ENCODE peak calls at places on chromosome 5, in four cellular contexts. T, J, G and Z are unnamed samples. For H3K4me1, the result is how much of the 10 kb centered on the place peaks cover.

GRCh38 chr5:116814656-116815055 is 240.0 kb upstream of the SEMA6A start:
- DNase-seq in T (no peak), G (no peak), J (no peak), Z (no peak)

GRCh38 chr5:103703617-103704016 is 141.0 kb upstream of the NUDT12 start:
- DNase-seq in G (no peak), T (no peak), J (no peak), Z (no peak)

GRCh38 chr5:73612799-73613198 is 13.2 kb upstream of the ARHGEF28 start:
- DNase-seq in G (no peak), J (no peak), T (no peak), Z (no peak)

GRCh38 chr5:64690104-64690416 is 243 bp upstream of the SHISAL2B start:
- DNase-seq in J (no peak), G (no peak), T (no peak), Z (no peak)

GRCh38 chr5:85132269-85132668 is 747.6 kb upstream of the EDIL3 start:
- DNase-seq in G (peak), J (no peak), T (no peak), Z (no peak)

GRCh38 chr5:112957970-112958773 is 18.4 kb upstream of the DCP2 start:
- DNase-seq in T (peak), J (peak), G (peak), Z (peak)

GRCh38 chr5:159106569-159107282 is 7.0 kb upstream of the EBF1 start:
- DNase-seq in T (peak), G (peak), J (no peak), Z (peak)

GRCh38 chr5:83145241-83145640 is 67.9 kb downstream of the XRCC4 start:
- DNase-seq in T (no peak), G (peak), J (no peak), Z (no peak)

GRCh38 chr5:1447772-1448361 is 2.6 kb upstream of the SLC6A3 start:
- DNase-seq in T (peak), J (no peak), G (no peak), Z (no peak)

GRCh38 chr5:38607930-38608545 is 51.6 kb upstream of the LIFR start:
- DNase-seq in J (no peak), G (peak), T (no peak), Z (no peak)

GRCh38 chr5:159331099-159331973 is 1.0 kb upstream of the IL12B start:
- DNase-seq in T (peak), G (peak), J (peak), Z (peak)

GRCh38 chr5:153629027-153629426 is 138.6 kb downstream of the GRIA1 start:
- DNase-seq in T (peak), J (no peak), G (peak), Z (peak)

GRCh38 chr5:157172408-157172807 is 6.3 kb upstream of the GARIN3 start:
- DNase-seq in G (no peak), T (no peak), J (no peak), Z (no peak)

GRCh38 chr5:59842999-59843398 is 50.5 kb downstream of the PDE4D start:
- DNase-seq in T (no peak), J (no peak), G (peak), Z (no peak)

GRCh38 chr5:135216072-135216812 is 182.2 kb upstream of the PITX1 start:
- DNase-seq in J (no peak), T (no peak), G (no peak), Z (no peak)

GRCh38 chr5:109882546-109882945 is 192.8 kb downstream of the MAN2A1 start:
- DNase-seq in T (no peak), J (no peak), G (no peak), Z (no peak)

GRCh38 chr5:956941-957729 is 51.5 kb upstream of the NKD2 start:
- DNase-seq in G (peak), J (peak), T (no peak), Z (peak)

GRCh38 chr5:75611324-75612210 is at the start of gene ANKDD1B:
- DNase-seq in J (no peak), T (peak), G (peak), Z (peak)

GRCh38 chr5:156367602-156368001 is 40.6 kb downstream of the SGCD start:
- DNase-seq in J (no peak), G (peak), T (peak), Z (peak)

GRCh38 chr5:1047332-1047965 is 38.8 kb downstream of the NKD2 start:
- DNase-seq in T (no peak), G (no peak), J (no peak), Z (no peak)

GRCh38 chr5:31361234-31361633 is 167.7 kb downstream of the CDH6 start:
- DNase-seq in G (peak), T (no peak), J (no peak), Z (no peak)

GRCh38 chr5:133539818-133540217 is 72.5 kb downstream of the FSTL4 start:
- DNase-seq in J (no peak), G (no peak), T (no peak), Z (no peak)

GRCh38 chr5:89560724-89561123 is 677.7 kb upstream of the MEF2C start:
- DNase-seq in J (no peak), T (no peak), G (peak), Z (no peak)

GRCh38 chr5:44046581-44047327 is 342.5 kb downstream of the FGF10 start:
- DNase-seq in G (no peak), J (no peak), T (no peak), Z (no peak)

GRCh38 chr5:132859889-132860437 is 6.3 kb downstream of the GDF9 start:
- DNase-seq in J (no peak), T (no peak), G (no peak), Z (no peak)

GRCh38 chr5:129379406-129379805 is 80.7 kb upstream of the ADAMTS19 start:
- DNase-seq in J (no peak), G (peak), T (no peak), Z (no peak)

GRCh38 chr5:157269165-157269671 is 3.3 kb downstream of the CYFIP2 start:
- DNase-seq in T (peak), G (peak), J (no peak), Z (no peak)

GRCh38 chr5:175022286-175022685 is 297.9 kb downstream of the MSX2 start:
- DNase-seq in J (no peak), T (no peak), G (no peak), Z (no peak)

GRCh38 chr5:125798311-125798710 is 624.9 kb upstream of the GRAMD2B start:
- DNase-seq in G (peak), T (no peak), J (no peak), Z (no peak)

GRCh38 chr5:38650540-38651275 is 94.3 kb upstream of the LIFR start:
- DNase-seq in G (peak), J (no peak), T (no peak), Z (no peak)

GRCh38 chr5:107713228-107713627 is 42.5 kb upstream of the EFNA5 start:
- DNase-seq in J (no peak), T (no peak), G (no peak), Z (no peak)

GRCh38 chr5:92800360-92800759 is 780.7 kb downstream of the NR2F1-AS1 start:
- DNase-seq in J (no peak), T (no peak), G (peak), Z (no peak)

GRCh38 chr5:157487358-157487757 is 27.3 kb downstream of the NIPAL4 start:
- DNase-seq in J (no peak), G (no peak), T (no peak), Z (no peak)

GRCh38 chr5:140347382-140347781 is 979 bp upstream of the HBEGF start:
- DNase-seq in T (no peak), J (no peak), G (no peak), Z (no peak)

GRCh38 chr5:119063579-119064379 is 7.1 kb upstream of the DMXL1 start:
- DNase-seq in J (no peak), G (peak), T (no peak), Z (no peak)

GRCh38 chr5:62308439-62308838 is 2.4 kb downstream of the KIF2A start:
- DNase-seq in G (no peak), T (no peak), J (no peak), Z (no peak)

GRCh38 chr5:62305715-62306493 is at the start of gene KIF2A:
- DNase-seq in T (peak), J (peak), G (peak), Z (peak)

GRCh38 chr5:62307364-62307689 is 1.3 kb downstream of the KIF2A start:
- DNase-seq in T (no peak), G (no peak), J (no peak), Z (no peak)

GRCh38 chr5:62306494-62307363 is 723 bp downstream of the KIF2A start:
- DNase-seq in T (peak), J (peak), G (peak), Z (peak)

GRCh38 chr5:62305358-62305714 is 670 bp upstream of the KIF2A start:
- DNase-seq in J (no peak), T (no peak), G (no peak), Z (no peak)
- H3K27ac ChIP-seq in J (peak), T (peak), G (peak), Z (peak)

GRCh38 chr5:151097081-151097480 is 16.2 kb upstream of the TNIP1 start:
- DNase-seq in J (no peak), G (no peak), T (no peak), Z (no peak)

GRCh38 chr5:151100690-151101089 is 19.9 kb upstream of the TNIP1 start:
- DNase-seq in J (no peak), T (no peak), G (no peak), Z (no peak)

GRCh38 chr5:151096001-151096373 is 15.2 kb upstream of the TNIP1 start:
- DNase-seq in J (no peak), G (no peak), T (no peak), Z (no peak)

GRCh38 chr5:151095341-151096000 is 14.6 kb upstream of the TNIP1 start:
- DNase-seq in T (no peak), G (peak), J (no peak), Z (no peak)

DNA sequence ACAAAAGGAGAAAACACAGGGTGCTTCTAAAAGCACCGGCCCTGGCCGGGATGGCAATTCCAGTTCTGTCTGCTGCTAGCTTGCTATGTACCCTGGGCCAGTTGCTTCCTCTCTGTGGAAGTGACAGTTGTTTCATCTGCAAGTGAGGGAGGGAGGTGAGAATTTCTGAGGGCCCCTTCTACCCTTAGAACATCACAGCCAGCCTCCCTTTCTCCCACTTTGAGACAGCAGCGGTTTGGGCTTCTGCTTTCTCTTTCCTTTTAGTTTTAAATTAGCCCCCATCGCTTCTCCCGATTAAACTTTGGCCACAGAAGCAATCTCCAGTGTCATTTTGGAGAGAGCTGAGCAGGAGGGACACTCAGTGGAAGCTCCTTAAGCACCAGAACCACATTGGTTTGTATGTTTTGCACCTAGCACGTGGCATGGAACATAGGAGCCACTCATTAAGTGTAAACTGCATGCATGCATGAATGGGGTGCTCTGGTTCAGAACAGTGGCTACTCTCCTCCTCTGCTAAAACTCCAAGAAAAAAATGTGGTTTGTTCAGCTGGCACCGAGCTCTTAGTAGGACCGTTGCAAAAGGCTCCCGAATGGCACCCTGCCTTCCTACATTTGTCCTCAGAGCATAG is 17.5 kb upstream of the TNIP1 start:
- DNase-seq in T (no peak), J (no peak), G (no peak), Z (no peak)
- H3K4me1 ChIP-seq in T (under half), J (under half), G (under half), Z (under half)

GRCh38 chr5:14702238-14702839 is 37.8 kb downstream of the OTULIN start:
- DNase-seq in T (no peak), G (no peak), J (peak), Z (no peak)
- H3K27ac ChIP-seq in T (no peak), G (no peak), J (peak), Z (peak)

GRCh38 chr5:169152946-169153345 is 148.0 kb downstream of the SLIT3 start:
- DNase-seq in T (no peak), G (no peak), J (no peak), Z (no peak)
- H3K4me1 ChIP-seq in T (under half), G (under half), J (under half), Z (under half)

DNA sequence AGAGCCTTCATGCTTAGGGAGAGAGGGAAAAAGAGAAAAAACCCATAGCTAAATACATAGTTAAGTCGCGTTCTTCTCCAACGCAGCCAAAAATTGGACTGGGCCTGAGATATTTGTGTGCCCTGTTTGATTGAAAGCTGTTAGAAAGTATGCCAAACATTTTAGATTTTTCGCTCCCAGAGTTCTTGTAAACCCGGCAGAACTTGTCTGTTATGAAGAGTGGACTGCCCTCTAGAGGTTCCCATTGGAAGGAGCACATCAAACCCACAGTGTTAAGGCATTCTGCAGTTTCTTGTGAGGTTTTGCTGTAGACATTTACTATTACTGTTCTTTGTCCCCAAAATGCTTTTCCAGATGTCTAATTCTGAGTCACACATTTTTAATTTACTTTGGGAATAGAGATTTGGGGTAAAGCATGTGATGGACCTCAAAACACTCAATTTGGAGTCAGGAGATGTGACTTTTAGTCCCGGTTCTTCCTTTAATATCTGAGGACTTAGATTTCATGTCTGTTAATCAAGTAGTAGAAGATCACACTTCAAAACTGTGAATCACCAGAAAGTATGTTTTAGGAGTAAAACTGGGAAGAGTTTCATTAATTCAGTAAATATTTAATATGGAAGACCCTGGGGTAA is 96.6 kb downstream of the PCSK1 start:
- DNase-seq in G (peak), T (peak), J (peak), Z (peak)
- H3K27ac ChIP-seq in G (peak), T (peak), J (peak), Z (peak)

GRCh38 chr5:172898513-172899369 is 60.5 kb upstream of the RPL26L1 start:
- DNase-seq in J (no peak), G (no peak), T (no peak), Z (no peak)
- H3K4me1 ChIP-seq in J (under half), G (under half), T (under half), Z (half or more)

DNA sequence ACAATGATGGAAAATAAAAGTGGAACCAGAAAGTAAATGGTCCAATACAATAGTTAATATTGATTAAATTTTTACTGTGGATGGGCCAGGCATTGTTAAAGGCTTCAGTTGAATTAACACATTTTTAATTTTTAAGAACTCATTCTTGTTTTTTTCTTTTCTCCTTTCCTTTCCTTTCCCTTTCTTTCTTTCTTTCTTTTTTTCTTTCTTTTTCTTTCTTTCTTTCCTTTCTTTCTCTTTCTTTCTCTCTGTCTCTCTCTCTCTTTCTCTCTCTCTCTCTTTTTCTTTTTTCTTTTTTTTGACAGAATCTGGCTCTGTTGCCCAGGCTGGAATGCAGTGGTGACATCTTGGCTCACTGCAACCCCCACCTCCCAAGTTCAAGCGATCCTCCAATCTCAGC is 13.3 kb upstream of the OTULINL start:
- DNase-seq in G (no peak), J (no peak), T (no peak), Z (no peak)
- H3K27ac ChIP-seq in G (no peak), J (no peak), T (no peak), Z (no peak)

GRCh38 chr5:8845316-8845715 is 700.6 kb downstream of the SEMA5A start:
- DNase-seq in T (no peak), G (peak), J (no peak), Z (no peak)
- H3K4me1 ChIP-seq in T (under half), G (under half), J (under half), Z (under half)